ENCODE peak calls at places on chromosomes 13 and 19, in nine cellular contexts. One of them, this sample, is unnamed.

GRCh38 chr13:44172411-44172810 is 201.2 kb upstream of the SERP2 start:
- DNase-seq in foreskin keratinocyte: no peak
- DNase-seq in mammary epithelial cell: no peak
- DNase-seq in CD8-positive, alpha-beta T cell: no peak
- DNase-seq in naive thymus-derived CD8-positive, alpha-beta T cell: no peak
- DNase-seq in BJ: no peak
- DNase-seq in amygdala: no peak
- DNase-seq in fibroblast of the aortic adventitia: no peak
- DNase-seq in CD4-positive, alpha-beta T cell: no peak
- DNase-seq in this sample: no peak

GRCh38 chr13:101919541-101920306 is 467.2 kb downstream of the ITGBL1 start:
- DNase-seq in foreskin keratinocyte: no peak
- DNase-seq in mammary epithelial cell: no peak
- DNase-seq in CD8-positive, alpha-beta T cell: no peak
- DNase-seq in naive thymus-derived CD8-positive, alpha-beta T cell: no peak
- DNase-seq in BJ: no peak
- DNase-seq in amygdala: no peak
- DNase-seq in fibroblast of the aortic adventitia: peak; percentile 20
- DNase-seq in CD4-positive, alpha-beta T cell: no peak
- DNase-seq in this sample: peak; percentile 18

GRCh38 chr13:37715606-37716015 is 117.0 kb upstream of the POSTN start:
- DNase-seq in foreskin keratinocyte: peak; percentile 70
- DNase-seq in mammary epithelial cell: peak; percentile 5
- DNase-seq in CD8-positive, alpha-beta T cell: no peak
- DNase-seq in naive thymus-derived CD8-positive, alpha-beta T cell: no peak
- DNase-seq in BJ: no peak
- DNase-seq in amygdala: no peak
- DNase-seq in fibroblast of the aortic adventitia: peak; percentile 92
- DNase-seq in CD4-positive, alpha-beta T cell: no peak
- DNase-seq in this sample: no peak

GRCh38 chr13:42223681-42224080 is 48.3 kb upstream of the AKAP11 start:
- DNase-seq in foreskin keratinocyte: no peak
- DNase-seq in mammary epithelial cell: no peak
- DNase-seq in CD8-positive, alpha-beta T cell: no peak
- DNase-seq in naive thymus-derived CD8-positive, alpha-beta T cell: no peak
- DNase-seq in BJ: no peak
- DNase-seq in amygdala: no peak
- DNase-seq in fibroblast of the aortic adventitia: no peak
- DNase-seq in CD4-positive, alpha-beta T cell: no peak
- DNase-seq in this sample: no peak

GRCh38 chr13:97133955-97134354 is 88.2 kb upstream of the MBNL2 start:
- DNase-seq in foreskin keratinocyte: no peak
- DNase-seq in mammary epithelial cell: no peak
- DNase-seq in CD8-positive, alpha-beta T cell: no peak
- DNase-seq in naive thymus-derived CD8-positive, alpha-beta T cell: no peak
- DNase-seq in BJ: no peak
- DNase-seq in amygdala: no peak
- DNase-seq in fibroblast of the aortic adventitia: no peak
- DNase-seq in CD4-positive, alpha-beta T cell: no peak
- DNase-seq in this sample: no peak

GRCh38 chr13:70568571-70568970 is 460.3 kb upstream of the KLHL1 start:
- DNase-seq in foreskin keratinocyte: peak; percentile 25
- DNase-seq in mammary epithelial cell: peak; percentile 11
- DNase-seq in CD8-positive, alpha-beta T cell: no peak
- DNase-seq in naive thymus-derived CD8-positive, alpha-beta T cell: no peak
- DNase-seq in BJ: peak; percentile 0
- DNase-seq in amygdala: no peak
- DNase-seq in fibroblast of the aortic adventitia: peak; percentile 25
- DNase-seq in CD4-positive, alpha-beta T cell: no peak
- DNase-seq in this sample: peak; percentile 2

GRCh38 chr13:29362849-29363604 is 232.5 kb downstream of the SLC7A1 start:
- DNase-seq in foreskin keratinocyte: peak; percentile 38
- DNase-seq in mammary epithelial cell: peak; percentile 32
- DNase-seq in CD8-positive, alpha-beta T cell: peak; percentile 31
- DNase-seq in naive thymus-derived CD8-positive, alpha-beta T cell: no peak
- DNase-seq in BJ: no peak
- DNase-seq in amygdala: no peak
- DNase-seq in fibroblast of the aortic adventitia: peak; percentile 36
- DNase-seq in CD4-positive, alpha-beta T cell: peak; percentile 15
- DNase-seq in this sample: no peak

GRCh38 chr13:40336228-40337221 is 329.9 kb downstream of the FOXO1 start:
- DNase-seq in foreskin keratinocyte: no peak
- DNase-seq in mammary epithelial cell: no peak
- DNase-seq in CD8-positive, alpha-beta T cell: no peak
- DNase-seq in naive thymus-derived CD8-positive, alpha-beta T cell: no peak
- DNase-seq in BJ: no peak
- DNase-seq in amygdala: no peak
- DNase-seq in fibroblast of the aortic adventitia: no peak
- DNase-seq in CD4-positive, alpha-beta T cell: no peak
- DNase-seq in this sample: no peak

GRCh38 chr19:35665157-35665556 is 1.2 kb upstream of the UPK1A start:
- DNase-seq in foreskin keratinocyte: no peak
- DNase-seq in mammary epithelial cell: no peak
- DNase-seq in CD8-positive, alpha-beta T cell: no peak
- DNase-seq in naive thymus-derived CD8-positive, alpha-beta T cell: no peak
- DNase-seq in BJ: no peak
- DNase-seq in amygdala: no peak
- DNase-seq in fibroblast of the aortic adventitia: no peak
- DNase-seq in CD4-positive, alpha-beta T cell: no peak
- DNase-seq in this sample: no peak